ENCODE peak calls at places on chromosomes 5 and 9, in five cellular contexts. A, G, Z, V and E are unnamed samples.

GRCh38 chr9:136078498-136079011 is 16.5 kb downstream of the NACC2 start:
- DNase-seq in G (no peak), V (no peak), A (no peak), Z (no peak), E (no peak)

GRCh38 chr5:174436805-174437204 is 287.6 kb upstream of the MSX2 start:
- DNase-seq in Z (no peak), G (no peak), A (no peak), V (no peak), E (no peak)

GRCh38 chr5:68924490-68925145 is 169.2 kb upstream of the SLC30A5 start:
- DNase-seq in V (no peak), A (no peak), Z (no peak), G (no peak), E (no peak)

GRCh38 chr5:172688735-172689572 is 47.9 kb downstream of the NEURL1B start:
- DNase-seq in V (no peak), G (peak; percentile 22), A (peak; percentile 69), Z (no peak), E (no peak)

GRCh38 chr5:61334224-61335196 is 2.5 kb downstream of the ZSWIM6 start:
- DNase-seq in A (no peak), V (no peak), Z (no peak), G (no peak), E (no peak)

GRCh38 chr9:85524531-85524930 is 217.2 kb downstream of the AGTPBP1 start:
- DNase-seq in Z (no peak), G (no peak), A (no peak), V (no peak), E (no peak)

GRCh38 chr5:76046761-76047160 is 36.4 kb upstream of the SV2C start:
- DNase-seq in G (no peak), Z (no peak), A (no peak), V (no peak), E (no peak)

GRCh38 chr9:83620841-83621636 is 1.9 kb upstream of the IDNK start:
- DNase-seq in G (peak; percentile 7), Z (no peak), V (peak; percentile 21), A (peak; percentile 49), E (peak; percentile 47)

GRCh38 chr9:93674580-93675335 is 98.4 kb downstream of the PHF2 start:
- DNase-seq in V (peak; percentile 11), Z (no peak), A (no peak), G (no peak), E (no peak)

GRCh38 chr5:123937230-123937629 is 425.3 kb downstream of the CSNK1G3 start:
- DNase-seq in A (no peak), G (no peak), Z (no peak), V (no peak), E (peak; percentile 72)

GRCh38 chr9:92654481-92655301 is 15.2 kb downstream of the IPPK start:
- DNase-seq in G (no peak), Z (no peak), V (no peak), A (no peak), E (no peak)

GRCh38 chr9:84773023-84773422 is 103.5 kb downstream of the NTRK2 start:
- DNase-seq in A (no peak), V (no peak), G (no peak), Z (no peak), E (no peak)

GRCh38 chr5:65133473-65134110 is 348.1 kb downstream of the ADAMTS6 start:
- DNase-seq in G (no peak), V (no peak), A (no peak), Z (no peak), E (no peak)

GRCh38 chr9:20854444-20854843 is 170.4 kb downstream of the FOCAD start:
- DNase-seq in A (no peak), Z (no peak), V (no peak), G (no peak), E (no peak)

GRCh38 chr5:38670066-38670465 is 113.6 kb upstream of the LIFR start:
- DNase-seq in Z (no peak), A (no peak), V (no peak), G (no peak), E (no peak)

GRCh38 chr9:97852399-97853055 is 499 bp upstream of the FOXE1 start:
- DNase-seq in G (no peak), A (no peak), Z (no peak), V (no peak), E (no peak)

GRCh38 chr9:3241290-3241689 is 284.5 kb downstream of the RFX3 start:
- DNase-seq in A (no peak), G (no peak), Z (no peak), V (no peak), E (no peak)